ENCODE peak calls at places on chromosomes 13 and 19, in nine cellular contexts. N, U, M, S, I, Z, F, H and P are unnamed samples.

GRCh38 chr13:72437458-72437857 is 290.0 kb downstream of the MZT1 start:
- DNase-seq in N (no peak), U (no peak), M (peak), S (peak), I (no peak), Z (no peak), F (no peak), H (no peak), P (no peak)

GRCh38 chr19:18700501-18701249 is 17.2 kb downstream of the CRTC1 start:
- DNase-seq in N (peak), U (peak), M (peak), S (no peak), I (peak), Z (peak), F (peak), H (peak), P (peak)

GRCh38 chr13:59356607-59357006 is 807.1 kb downstream of the DIAPH3 start:
- DNase-seq in N (peak), U (no peak), M (peak), S (no peak), I (peak), Z (peak), F (no peak), H (peak), P (no peak)

GRCh38 chr19:29384676-29385075 is 141.1 kb upstream of the VSTM2B start:
- DNase-seq in N (no peak), U (no peak), M (no peak), S (no peak), I (no peak), Z (no peak), F (no peak), H (no peak), P (no peak)

GRCh38 chr19:17183858-17184271 is 31.3 kb upstream of the USE1 start:
- DNase-seq in N (no peak), U (peak), M (no peak), S (no peak), I (no peak), Z (no peak), F (peak), H (no peak), P (no peak)

GRCh38 chr19:54035215-54036178 is 28.2 kb downstream of the VSTM1 start:
- DNase-seq in N (no peak), U (peak), M (peak), S (peak), I (no peak), Z (no peak), F (no peak), H (no peak), P (peak)

GRCh38 chr19:33622505-33622808 is 704 bp downstream of the CHST8 start:
- DNase-seq in N (no peak), U (peak), M (no peak), S (no peak), I (no peak), Z (no peak), F (no peak), H (no peak), P (no peak)

GRCh38 chr13:47933688-47934011 is 67.4 kb downstream of the SUCLA2 start:
- DNase-seq in N (no peak), U (no peak), M (peak), S (no peak), I (no peak), Z (no peak), F (no peak), H (no peak), P (no peak)

GRCh38 chr19:30479231-30479630 is 107.0 kb downstream of the ZNF536 start:
- DNase-seq in N (no peak), U (no peak), M (no peak), S (no peak), I (no peak), Z (no peak), F (no peak), H (no peak), P (no peak)

GRCh38 chr13:83498486-83499190 is 383.6 kb downstream of the SLITRK1 start:
- DNase-seq in N (no peak), U (no peak), M (peak), S (peak), I (no peak), Z (no peak), F (no peak), H (no peak), P (peak)

GRCh38 chr13:28655566-28655965 is 3.4 kb upstream of the POMP start:
- DNase-seq in N (no peak), U (no peak), M (peak), S (no peak), I (no peak), Z (no peak), F (no peak), H (no peak), P (no peak)

GRCh38 chr13:80740076-80740475 is 399.1 kb upstream of the SPRY2 start:
- DNase-seq in N (no peak), U (no peak), M (no peak), S (no peak), I (no peak), Z (no peak), F (no peak), H (no peak), P (no peak)

GRCh38 chr19:29680447-29680846 is 15.2 kb downstream of the PLEKHF1 start:
- DNase-seq in N (peak), U (no peak), M (no peak), S (no peak), I (peak), Z (no peak), F (peak), H (peak), P (no peak)

GRCh38 chr19:47037766-47038165 is 10.7 kb downstream of the TMEM160 start:
- DNase-seq in N (no peak), U (no peak), M (no peak), S (no peak), I (no peak), Z (no peak), F (no peak), H (no peak), P (no peak)

GRCh38 chr13:46100191-46100877 is 4.5 kb downstream of the CPB2 start:
- DNase-seq in N (no peak), U (peak), M (peak), S (no peak), I (no peak), Z (no peak), F (no peak), H (no peak), P (no peak)

GRCh38 chr13:75685239-75685697 is 49.1 kb downstream of the LMO7 start:
- DNase-seq in N (no peak), U (no peak), M (peak), S (peak), I (no peak), Z (no peak), F (no peak), H (no peak), P (no peak)

GRCh38 chr19:2175742-2176141 is 12.0 kb downstream of the DOT1L start:
- DNase-seq in N (no peak), U (no peak), M (no peak), S (no peak), I (no peak), Z (no peak), F (no peak), H (no peak), P (no peak)

GRCh38 chr13:86002921-86003488 is 203.8 kb upstream of the SLITRK6 start:
- DNase-seq in N (no peak), U (no peak), M (no peak), S (no peak), I (no peak), Z (no peak), F (no peak), H (no peak), P (no peak)

GRCh38 chr19:34588249-34588648 is 88.7 kb downstream of the SCGB2B2 start:
- DNase-seq in N (no peak), U (no peak), M (no peak), S (no peak), I (no peak), Z (no peak), F (no peak), H (no peak), P (no peak)

DNA sequence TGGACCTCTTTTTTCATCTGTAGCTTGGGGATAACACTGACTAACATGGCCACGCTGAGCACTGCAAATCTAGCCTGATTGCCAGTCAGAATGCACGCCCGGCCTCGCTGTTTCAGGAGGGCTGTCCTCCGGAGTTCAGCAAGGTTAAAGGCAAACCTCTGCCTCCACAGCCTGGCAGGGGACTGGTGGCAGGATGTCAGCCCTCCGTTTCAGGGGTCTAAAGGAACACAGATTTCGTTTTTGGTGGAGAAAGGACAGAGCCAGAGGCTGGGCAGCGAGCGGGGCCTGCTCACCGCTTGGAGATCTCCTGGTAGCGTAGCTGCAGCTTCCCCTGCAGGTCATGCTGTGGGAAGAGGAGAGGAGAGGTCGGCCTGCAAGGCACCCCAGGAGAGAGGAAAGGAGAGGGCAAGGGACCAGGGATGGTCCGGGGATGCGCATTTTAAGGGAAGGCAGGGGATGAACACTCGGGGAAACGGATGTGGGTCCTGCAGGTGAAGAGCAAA is 560 bp downstream of the NDUFA7 start:
- DNase-seq in N (no peak), U (no peak), M (no peak), S (no peak), I (no peak), Z (no peak), F (no peak), H (no peak), P (no peak)
- TF ChIP-seq CTCF in N (no peak), U (peak), M (no peak), S (no peak), I (no peak), Z (no peak), F (no peak), H (no peak), P (no peak)

GRCh38 chr13:43304945-43305344 is 281.6 kb downstream of the DNAJC15 start:
- DNase-seq in N (no peak), U (no peak), M (no peak), S (no peak), I (no peak), Z (no peak), F (no peak), H (no peak), P (no peak)
- TF ChIP-seq CTCF in N (no peak), U (no peak), M (no peak), S (no peak), I (no peak), Z (no peak), F (no peak), H (no peak), P (no peak)

GRCh38 chr19:40543029-40543597 is 33.6 kb upstream of the SHKBP1 start:
- DNase-seq in N (no peak), U (no peak), M (no peak), S (no peak), I (no peak), Z (no peak), F (no peak), H (no peak), P (no peak)

GRCh38 chr19:40539070-40539469 is 37.6 kb upstream of the SHKBP1 start:
- DNase-seq in N (no peak), U (no peak), M (peak), S (no peak), I (no peak), Z (no peak), F (no peak), H (no peak), P (no peak)

GRCh38 chr19:40542197-40542859 is 34.3 kb upstream of the SHKBP1 start:
- DNase-seq in N (peak), U (no peak), M (peak), S (no peak), I (no peak), Z (no peak), F (no peak), H (peak), P (no peak)
- TF ChIP-seq CTCF in N (no peak), U (no peak), M (no peak), S (no peak), I (no peak), Z (no peak), F (no peak), H (no peak), P (no peak)

GRCh38 chr13:30865131-30866009 is 40.7 kb upstream of the MEDAG start:
- DNase-seq in N (peak), U (peak), M (peak), S (peak), I (peak), Z (peak), F (peak), H (peak), P (peak)
- TF ChIP-seq CTCF in N (peak), U (peak), M (peak), S (peak), I (peak), Z (peak), F (peak), H (peak), P (peak)

GRCh38 chr19:4732680-4733114 is 9.1 kb upstream of the DPP9 start:
- DNase-seq in N (no peak), U (peak), M (peak), S (no peak), I (no peak), Z (no peak), F (peak), H (no peak), P (peak)

GRCh38 chr19:4733755-4734345 is 10.2 kb upstream of the DPP9 start:
- DNase-seq in N (no peak), U (no peak), M (no peak), S (no peak), I (no peak), Z (no peak), F (no peak), H (no peak), P (no peak)

DNA sequence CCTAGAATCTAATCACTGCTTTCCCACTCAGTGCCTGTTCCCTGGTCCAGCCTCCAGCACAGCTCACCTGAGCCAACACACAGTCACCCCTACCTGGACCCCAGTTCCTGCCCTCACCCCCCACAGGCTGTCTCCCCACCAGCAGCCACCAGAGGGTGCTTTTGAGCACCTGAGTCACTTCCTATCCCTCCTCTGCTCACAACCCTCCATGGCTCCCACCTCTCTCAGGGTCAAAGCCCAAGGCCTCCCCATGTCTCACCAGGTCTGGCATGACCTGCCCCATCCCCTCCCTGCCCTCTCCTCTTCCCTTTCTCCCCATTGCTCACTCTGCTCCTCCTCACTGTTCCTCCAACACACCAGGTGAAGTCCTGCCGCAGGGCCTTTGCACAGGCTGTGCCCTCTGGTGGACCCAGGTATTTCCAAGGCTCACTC is 7.1 kb upstream of the DPP9 start:
- DNase-seq in N (no peak), U (no peak), M (no peak), S (no peak), I (no peak), Z (no peak), F (peak), H (no peak), P (peak)
- TF ChIP-seq CTCF in N (peak), U (peak), M (peak), S (peak), I (peak), Z (peak), F (peak), H (peak), P (peak)

DNA sequence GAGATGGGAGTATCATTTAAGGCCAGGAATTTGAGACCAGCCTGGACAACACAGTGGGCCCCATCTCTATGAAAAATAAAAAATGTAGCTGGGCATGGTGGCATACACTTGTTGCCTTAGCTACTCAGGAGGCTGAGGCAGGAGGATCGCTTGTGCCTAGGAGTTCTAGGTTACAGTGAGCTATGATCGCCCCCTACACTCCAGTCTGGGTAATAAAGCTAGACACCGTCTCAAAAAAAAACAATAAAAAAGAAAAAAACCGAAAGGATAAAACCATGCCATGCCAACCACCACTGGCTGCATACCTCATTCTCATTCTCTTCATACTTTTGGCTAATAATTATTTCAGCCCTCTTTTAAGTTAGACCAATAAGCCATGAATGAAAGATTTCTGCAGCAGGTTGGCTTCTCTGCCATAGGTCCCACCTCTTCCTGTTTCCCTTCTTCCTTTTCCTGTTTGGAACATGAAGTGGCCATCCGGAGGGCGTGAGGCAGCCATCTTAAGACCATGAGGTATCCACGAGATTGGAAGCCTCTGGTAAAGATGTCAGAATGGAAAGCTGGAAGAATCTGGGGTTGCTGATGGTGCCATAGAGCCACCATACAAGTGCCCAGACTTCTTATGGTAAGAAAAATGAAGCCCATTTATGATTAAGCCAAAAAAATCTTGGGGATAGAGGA is 171.3 kb downstream of the CACNA1A start:
- DNase-seq in N (no peak), U (no peak), M (no peak), S (no peak), I (no peak), Z (no peak), F (no peak), H (no peak), P (no peak)
- TF ChIP-seq CTCF in N (no peak), U (no peak), M (no peak), S (no peak), I (no peak), Z (no peak), F (no peak), H (no peak), P (no peak)

DNA sequence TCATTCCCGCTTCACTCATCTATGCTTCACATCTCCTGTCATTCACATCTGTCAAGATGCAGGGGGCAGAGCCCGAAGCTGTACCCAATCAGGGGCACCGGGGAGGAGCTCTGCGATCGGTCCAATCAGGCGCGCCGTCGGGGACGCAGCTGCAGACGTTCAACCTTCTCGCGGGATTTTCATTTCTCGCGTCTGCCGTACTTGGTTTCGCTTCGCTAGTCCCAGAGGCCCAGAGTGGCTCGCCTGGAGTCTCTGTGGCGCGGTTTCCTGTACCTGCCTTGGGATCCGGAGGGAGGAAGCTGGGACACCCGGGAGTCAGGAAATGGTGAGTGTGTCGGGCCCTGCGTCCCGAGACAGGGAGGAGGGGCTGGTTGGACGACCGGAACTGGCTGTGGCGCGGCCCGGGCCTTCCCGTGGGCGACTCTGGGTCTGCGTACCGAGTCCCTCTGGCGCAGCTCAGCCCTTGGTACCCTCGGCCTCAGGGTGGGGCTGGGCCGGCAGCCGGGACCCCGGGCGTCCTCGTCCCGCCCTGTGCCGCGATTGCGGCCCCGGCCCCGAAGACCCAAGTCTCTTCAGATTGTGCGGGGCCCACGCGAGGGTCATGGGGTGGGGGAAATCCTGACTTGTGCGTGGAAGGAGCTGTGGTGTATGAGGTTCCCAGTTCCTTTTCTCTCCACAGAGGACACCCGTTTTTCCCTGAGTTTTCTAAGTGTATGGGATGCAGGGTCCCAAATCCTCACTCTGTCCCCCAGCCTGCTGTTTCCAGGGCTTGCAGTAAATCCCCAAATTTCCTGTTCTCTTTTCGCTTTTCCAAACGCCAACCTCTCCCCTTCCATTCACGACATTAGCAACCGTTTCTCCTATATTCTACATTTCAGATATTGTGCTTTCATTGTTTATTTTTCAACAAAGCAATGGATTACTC is at the start of gene ZNF136:
- DNase-seq in N (peak), U (peak), M (peak), S (peak), I (peak), Z (peak), F (peak), H (peak), P (peak)
- TF ChIP-seq CTCF in N (no peak), U (no peak), M (no peak), S (no peak), I (no peak), Z (no peak), F (no peak), H (no peak), P (no peak)

DNA sequence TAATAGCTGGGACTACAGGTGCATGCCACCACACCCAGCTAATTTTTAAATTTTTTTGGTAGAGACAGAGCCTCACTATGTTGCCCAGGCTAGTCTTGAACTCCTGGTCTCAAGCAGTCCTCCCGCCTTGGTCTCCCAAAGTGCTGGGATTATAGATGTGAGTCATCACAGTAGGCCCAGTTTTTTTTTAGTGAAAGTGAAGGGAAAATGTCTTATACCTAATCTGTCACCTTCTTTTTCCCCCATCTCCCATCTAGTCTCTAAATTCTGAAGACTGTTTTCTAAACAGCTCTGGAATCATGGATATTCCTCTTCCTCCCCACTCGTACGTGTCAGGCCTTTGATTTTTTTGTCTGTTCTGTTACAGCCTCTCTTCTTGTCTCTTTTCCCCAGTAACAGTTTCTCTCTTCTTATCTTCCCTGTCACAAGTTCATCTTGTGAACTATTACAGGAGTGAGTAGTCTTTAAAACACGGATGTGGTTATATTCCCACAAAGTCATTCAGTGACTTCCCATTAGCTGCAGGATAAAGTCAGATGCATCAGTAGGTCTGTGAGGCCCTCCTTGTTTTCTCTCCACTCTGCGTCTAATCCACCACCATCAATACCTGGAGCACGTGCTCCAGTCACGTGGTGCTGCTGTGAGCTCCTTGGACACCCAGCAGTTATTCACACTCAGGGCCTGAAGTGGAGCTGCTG is 2.9 kb downstream of the CDC16 start:
- DNase-seq in N (no peak), U (no peak), M (no peak), S (no peak), I (no peak), Z (no peak), F (no peak), H (no peak), P (no peak)
- TF ChIP-seq CTCF in N (no peak), U (no peak), M (no peak), S (no peak), I (no peak), Z (no peak), F (no peak), H (no peak), P (no peak)